ENCODE peak calls at places on chromosomes 12 and 14, in seven cellular contexts. Z is neural progenitor cell; Q is naive thymus-derived CD4-positive, alpha-beta T cell; J is heart left ventricle; V is Peyer's patch; Y is bronchial epithelial cell; S is CD8-positive, alpha-beta memory T cell. F is an unnamed sample. For H3K36me3, the result is how much of the 10 kb centered on the place peaks cover.

GRCh38 chr14:22536853-22537338 is 52.1 kb downstream of the DAD1 start:
- DNase-seq in Z (no peak), Q (peak), J (peak), V (peak), Y (peak), S (peak), F (peak)

GRCh38 chr14:51846631-51847488 is 13.6 kb upstream of the GNG2 start:
- DNase-seq in Z (peak), Q (peak), J (peak), V (peak), Y (no peak), S (peak), F (peak)

GRCh38 chr12:94783862-94784261 is 133.5 kb upstream of the TMCC3 start:
- DNase-seq in Z (no peak), Q (no peak), J (no peak), V (no peak), Y (peak), S (no peak), F (no peak)

GRCh38 chr12:53378705-53379388 is 1.1 kb upstream of the SP1 start:
- DNase-seq in Z (no peak), Q (no peak), J (no peak), V (no peak), Y (no peak), S (no peak), F (no peak)

GRCh38 chr12:3527181-3527580 is 36.2 kb downstream of the PRMT8 start:
- DNase-seq in Z (no peak), Q (no peak), J (no peak), V (no peak), Y (peak), S (no peak), F (peak)

GRCh38 chr12:3456809-3457208 is 34.2 kb upstream of the PRMT8 start:
- DNase-seq in Z (peak), Q (no peak), J (no peak), V (no peak), Y (no peak), S (no peak), F (no peak)

GRCh38 chr14:54566410-54567223 is at the start of gene SAMD4A:
- DNase-seq in Z (peak), Q (peak), J (peak), V (peak), Y (peak), S (peak), F (peak)

GRCh38 chr14:79728331-79728730 is 483.0 kb downstream of the DIO2 start:
- DNase-seq in Z (no peak), Q (no peak), J (no peak), V (no peak), Y (no peak), S (no peak), F (no peak)

GRCh38 chr12:124740691-124741137 is 123.0 kb downstream of the SCARB1 start:
- DNase-seq in Z (no peak), Q (peak), J (peak), V (peak), Y (peak), S (no peak), F (peak)

GRCh38 chr12:52080403-52081201 is 1.1 kb downstream of the SMIM41 start:
- DNase-seq in Z (no peak), Q (no peak), J (peak), V (no peak), Y (no peak), S (no peak), F (no peak)

GRCh38 chr12:45246202-45246601 is 30.3 kb downstream of the ANO6 start:
- DNase-seq in Z (no peak), Q (no peak), J (no peak), V (no peak), Y (peak), S (no peak), F (no peak)

GRCh38 chr14:101584049-101584859 is 23.0 kb downstream of the DIO3 start:
- DNase-seq in Z (no peak), Q (no peak), J (peak), V (peak), Y (no peak), S (no peak), F (no peak)

GRCh38 chr12:52515319-52515646 is 4.9 kb downstream of the KRT5 start:
- DNase-seq in Z (no peak), Q (no peak), J (no peak), V (no peak), Y (no peak), S (no peak), F (no peak)

GRCh38 chr14:72941286-72941985 is 15.2 kb downstream of the DCAF4 start:
- DNase-seq in Z (no peak), Q (no peak), J (no peak), V (no peak), Y (no peak), S (no peak), F (no peak)

GRCh38 chr14:72946491-72946890 is 20.2 kb downstream of the DCAF4 start:
- DNase-seq in Z (no peak), Q (no peak), J (no peak), V (no peak), Y (peak), S (no peak), F (no peak)

GRCh38 chr14:72945628-72946027 is 19.4 kb downstream of the DCAF4 start:
- DNase-seq in Z (no peak), Q (no peak), J (no peak), V (no peak), Y (no peak), S (no peak), F (no peak)

GRCh38 chr14:72942934-72943333 is 16.7 kb downstream of the DCAF4 start:
- DNase-seq in Z (peak), Q (no peak), J (no peak), V (no peak), Y (no peak), S (no peak), F (no peak)

GRCh38 chr14:72943876-72944430 is 17.7 kb downstream of the DCAF4 start:
- DNase-seq in Z (no peak), Q (no peak), J (no peak), V (no peak), Y (no peak), S (no peak), F (no peak)
- H3K36me3 ChIP-seq in Z (under half), Q (half or more), J (half or more), V (under half), Y (under half), S (under half), F (under half)

DNA sequence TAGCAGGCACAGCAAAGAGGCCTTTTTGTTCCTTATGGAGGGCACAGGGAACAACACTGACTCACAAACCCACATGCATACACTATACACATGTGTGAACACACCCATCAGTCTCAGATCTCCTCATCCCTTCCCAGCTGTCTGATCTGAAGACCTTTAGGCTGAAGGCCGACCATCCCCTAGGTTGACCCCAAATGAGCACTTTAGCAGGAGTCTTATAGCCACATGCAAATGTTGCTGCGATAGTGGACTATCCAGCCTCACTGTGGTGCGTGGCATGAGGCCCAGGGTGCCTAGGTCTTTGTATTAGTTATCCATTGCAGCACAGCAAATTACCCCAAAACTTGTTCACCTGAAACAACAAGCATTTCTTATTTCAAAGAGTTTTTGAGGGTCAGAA is 236.8 kb upstream of the EGLN3 start:
- DNase-seq in Z (no peak), Q (no peak), J (no peak), V (no peak), Y (no peak), S (no peak), F (no peak)
- H3K36me3 ChIP-seq in Z (under half), Q (under half), J (under half), V (under half), Y (under half), S (under half), F (under half)

DNA sequence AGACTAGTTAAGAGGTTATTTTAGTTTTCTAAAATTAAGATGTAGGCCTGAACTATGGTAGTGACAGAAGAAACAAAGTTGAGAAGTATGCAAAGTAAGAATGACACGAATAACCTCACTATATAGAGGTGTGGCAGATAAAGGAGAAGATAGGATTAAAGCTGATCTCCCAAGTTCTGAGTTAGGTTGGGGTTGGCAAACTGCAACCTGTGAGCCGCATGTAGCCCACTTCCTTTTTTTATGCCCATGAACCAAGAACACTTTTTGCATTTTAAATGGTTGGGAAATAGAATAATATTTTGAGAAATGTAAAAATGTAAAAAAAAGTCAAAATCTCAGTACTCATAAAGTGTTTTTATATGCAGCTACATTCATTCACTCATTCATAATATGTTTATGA is 34.3 kb downstream of the KTN1 start:
- DNase-seq in Z (no peak), Q (no peak), J (no peak), V (no peak), Y (no peak), S (no peak), F (no peak)
- H3K36me3 ChIP-seq in Z (under half), Q (under half), J (half or more), V (under half), Y (under half), S (under half), F (under half)

DNA sequence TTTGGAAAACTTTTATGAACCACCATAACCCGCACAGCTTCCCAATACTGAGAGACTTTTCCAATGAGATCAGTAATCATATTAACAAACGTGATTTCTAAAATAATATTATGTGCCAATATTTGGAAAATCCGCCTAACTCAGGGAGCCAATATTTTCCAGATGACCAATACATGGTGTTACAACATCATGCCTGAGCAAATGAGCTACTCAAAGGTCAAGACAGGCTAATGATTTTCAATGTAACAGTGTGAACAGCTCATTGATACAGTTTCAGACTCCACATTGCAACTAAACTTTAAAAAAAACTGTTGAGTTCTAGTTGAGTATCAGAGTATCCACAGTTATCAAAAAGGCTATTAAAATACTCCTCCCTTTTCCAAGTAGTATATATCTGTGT is 46.8 kb downstream of the RNF34 start:
- DNase-seq in Z (no peak), Q (no peak), J (no peak), V (no peak), Y (no peak), S (no peak), F (no peak)
- H3K36me3 ChIP-seq in Z (under half), Q (under half), J (under half), V (under half), Y (under half), S (under half), F (under half)

GRCh38 chr12:49039421-49040363 is 20.9 kb downstream of the KMT2D start:
- DNase-seq in Z (no peak), Q (no peak), J (peak), V (no peak), Y (no peak), S (no peak), F (no peak)
- H3K36me3 ChIP-seq in Z (under half), Q (half or more), J (half or more), V (under half), Y (half or more), S (half or more), F (half or more)

DNA sequence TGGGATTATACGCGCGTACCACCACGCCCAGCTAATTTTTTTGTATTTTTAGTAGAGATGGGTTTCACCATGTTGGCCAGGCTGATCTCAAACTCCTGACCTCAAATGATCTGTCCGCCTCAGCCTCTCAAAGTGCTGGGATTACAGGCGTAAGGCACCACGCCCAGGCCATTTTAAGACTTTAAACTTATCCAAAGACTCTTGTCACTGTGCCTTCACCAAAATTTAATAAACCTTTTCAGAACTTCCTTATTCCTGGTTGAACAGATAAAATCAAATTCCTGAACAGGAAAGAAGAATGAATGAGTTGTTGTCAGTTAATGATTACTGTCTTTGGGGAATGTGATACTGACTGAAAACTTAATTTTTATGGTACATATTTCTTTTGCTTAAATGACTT is 37.8 kb downstream of the GIT2 start:
- DNase-seq in Z (no peak), Q (no peak), J (no peak), V (no peak), Y (no peak), S (no peak), F (no peak)
- H3K36me3 ChIP-seq in Z (under half), Q (half or more), J (half or more), V (under half), Y (under half), S (half or more), F (under half)

DNA sequence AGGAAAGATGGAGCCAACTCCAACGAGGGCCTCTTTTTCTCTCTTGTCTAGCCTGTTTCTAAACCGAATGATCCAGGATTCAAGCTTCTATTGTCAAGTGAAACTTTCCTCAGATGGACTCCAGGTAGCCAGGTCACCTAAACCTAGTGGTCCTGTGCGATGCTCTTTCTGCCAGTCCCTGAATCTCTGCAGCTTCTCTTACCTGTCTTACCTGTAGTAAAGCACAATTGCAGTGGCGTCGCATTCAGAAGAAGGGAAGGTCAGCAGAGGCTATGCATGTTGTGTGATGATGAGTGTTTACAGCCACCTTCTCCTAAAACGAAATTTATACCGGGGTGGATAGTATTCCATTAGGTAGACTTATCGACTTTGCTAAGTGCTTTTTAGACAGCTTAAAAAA is 47.4 kb upstream of the TRAF3 start:
- DNase-seq in Z (no peak), Q (no peak), J (no peak), V (no peak), Y (no peak), S (no peak), F (no peak)
- H3K36me3 ChIP-seq in Z (under half), Q (under half), J (under half), V (under half), Y (under half), S (under half), F (half or more)

DNA sequence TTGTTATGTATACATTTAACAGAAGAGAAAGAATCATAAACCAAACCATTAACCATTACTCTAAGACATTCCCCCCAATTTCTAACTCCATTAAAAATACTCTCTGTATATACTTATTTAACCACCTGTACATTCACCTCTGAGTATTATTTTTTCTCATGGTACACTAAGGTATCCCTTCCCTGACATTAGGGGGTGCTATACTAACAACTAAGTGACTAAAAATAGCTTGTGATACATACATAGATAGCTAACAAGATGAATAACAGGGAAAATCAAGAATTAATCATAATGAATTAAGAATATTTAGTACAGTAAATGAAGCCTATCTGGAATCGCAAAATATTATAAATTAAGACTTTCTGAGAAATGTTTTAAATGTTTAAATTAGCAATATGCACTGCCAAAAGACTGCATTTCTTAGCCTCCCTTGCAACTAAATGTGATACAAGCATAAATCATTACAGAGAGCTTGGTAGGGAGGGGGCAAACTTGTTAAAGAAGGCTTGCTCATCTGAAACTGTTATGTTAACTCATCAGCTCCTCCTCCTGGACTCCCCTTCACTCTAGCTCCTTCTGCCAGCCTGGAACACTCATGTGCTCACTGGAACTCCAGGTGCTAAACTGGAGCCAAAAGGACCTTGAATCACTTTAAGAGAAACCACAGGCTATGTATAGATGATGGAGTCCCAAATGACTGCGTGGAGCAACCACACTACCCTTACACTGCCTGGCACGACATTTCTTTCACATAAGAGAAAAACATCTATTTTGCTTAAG is 14.9 kb downstream of the C2CD5 start:
- DNase-seq in Z (peak), Q (no peak), J (no peak), V (no peak), Y (peak), S (peak), F (no peak)
- H3K36me3 ChIP-seq in Z (under half), Q (under half), J (half or more), V (under half), Y (under half), S (under half), F (under half)

DNA sequence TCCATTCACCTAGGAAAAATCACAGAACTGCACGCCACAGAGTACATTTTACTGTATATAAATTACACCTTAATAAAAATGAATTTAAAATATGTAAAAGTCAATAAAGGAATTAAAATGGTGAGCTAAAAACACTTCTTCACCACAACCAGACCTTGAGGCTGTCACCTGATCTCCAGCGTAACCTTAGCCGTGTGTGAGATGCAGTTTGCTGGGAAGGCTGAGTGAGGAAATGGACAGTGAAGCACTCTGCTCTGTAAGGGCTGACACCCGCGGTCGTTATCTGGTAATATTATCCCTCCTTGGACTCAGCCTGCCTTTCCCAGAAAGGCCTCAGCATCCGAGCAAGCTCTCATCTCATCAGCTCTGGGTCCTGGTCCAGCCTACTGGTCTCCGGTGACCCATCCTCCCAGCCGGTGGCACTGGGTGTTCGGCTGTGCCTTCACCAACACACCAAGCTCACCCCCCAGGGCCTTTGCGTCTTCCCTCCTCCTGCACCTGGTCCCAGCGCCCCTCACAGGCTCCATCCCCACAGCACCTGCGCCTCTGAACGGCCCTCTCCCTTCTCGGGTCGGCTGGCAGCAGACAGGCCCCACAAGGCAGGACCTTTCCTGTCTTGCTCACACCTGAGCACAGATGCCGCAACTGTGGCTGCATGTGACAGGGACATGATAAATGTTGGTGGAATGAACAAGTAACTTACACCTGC is 12.9 kb downstream of the P2RX2 start:
- DNase-seq in Z (no peak), Q (no peak), J (no peak), V (no peak), Y (no peak), S (no peak), F (no peak)
- H3K36me3 ChIP-seq in Z (under half), Q (half or more), J (half or more), V (under half), Y (under half), S (under half), F (half or more)

F was measured in trophoblast cell.